ENCODE peak calls at places on chromosomes 5 and 9, in ten cellular contexts. P, L, Z, H, F, Y, G, U, T and D are unnamed samples.

GRCh38 chr9:7936201-7936600 is 136.6 kb upstream of the DMAC1 start:
- DNase-seq in U (no peak), Z (no peak), T (no peak), F (no peak), P (no peak), H (no peak), G (no peak), Y (no peak), L (no peak), D (no peak)

GRCh38 chr9:133443982-133444381 is 15.8 kb upstream of the CACFD1 start:
- DNase-seq in P (no peak), F (no peak), H (no peak), U (no peak), Z (no peak), T (no peak), L (no peak), G (peak; percentile 27), Y (peak; percentile 11), D (no peak)

GRCh38 chr5:76669245-76669644 is 46.0 kb upstream of the F2RL2 start:
- DNase-seq in P (no peak), H (no peak), L (no peak), Z (no peak), G (no peak), U (no peak), T (no peak), Y (no peak), F (no peak), D (no peak)

GRCh38 chr5:2748841-2749513 is 2.5 kb downstream of the IRX2 start:
- DNase-seq in G (no peak), Y (no peak), L (no peak), P (no peak), Z (no peak), H (no peak), F (no peak), U (no peak), T (no peak), D (no peak)

GRCh38 chr5:181107699-181108098 is 23.3 kb downstream of the OR2V1 start:
- DNase-seq in L (no peak), F (no peak), Y (no peak), U (no peak), T (no peak), G (no peak), P (no peak), Z (no peak), H (no peak), D (no peak)

GRCh38 chr9:684950-685340 is 156.6 kb upstream of the DMRT1 start:
- DNase-seq in F (peak; percentile 63), H (no peak), U (no peak), T (peak; percentile 91), G (peak; percentile 80), Z (peak; percentile 87), Y (peak; percentile 90), P (no peak), L (no peak), D (no peak)

GRCh38 chr5:107517185-107517868 is 153.4 kb downstream of the EFNA5 start:
- DNase-seq in T (peak; percentile 31), Y (no peak), Z (no peak), F (no peak), G (no peak), U (no peak), L (no peak), H (no peak), P (no peak), D (no peak)

GRCh38 chr5:7808998-7809397 is 41.9 kb downstream of the CFAP90 start:
- DNase-seq in T (no peak), Y (no peak), F (no peak), P (no peak), H (no peak), G (no peak), L (no peak), U (no peak), Z (no peak), D (no peak)

GRCh38 chr5:167950126-167950721 is 341.2 kb upstream of the WWC1 start:
- DNase-seq in L (no peak), T (no peak), G (peak; percentile 51), U (no peak), Z (peak; percentile 90), P (no peak), H (no peak), F (peak; percentile 92), Y (no peak), D (no peak)

GRCh38 chr5:174733091-174733690 is 8.8 kb downstream of the MSX2 start:
- DNase-seq in L (no peak), U (no peak), P (no peak), G (no peak), Z (no peak), Y (no peak), T (no peak), H (no peak), F (no peak), D (no peak)

GRCh38 chr5:17991775-17992174 is 357.5 kb downstream of the TAF11L14 start:
- DNase-seq in Y (no peak), F (no peak), P (no peak), H (no peak), L (no peak), Z (no peak), T (no peak), G (no peak), U (no peak), D (no peak)

GRCh38 chr9:132543960-132544359 is 38.4 kb upstream of the BARHL1 start:
- DNase-seq in L (no peak), Y (no peak), T (no peak), Z (no peak), G (no peak), H (no peak), U (no peak), F (no peak), P (no peak), D (no peak)

DNA sequence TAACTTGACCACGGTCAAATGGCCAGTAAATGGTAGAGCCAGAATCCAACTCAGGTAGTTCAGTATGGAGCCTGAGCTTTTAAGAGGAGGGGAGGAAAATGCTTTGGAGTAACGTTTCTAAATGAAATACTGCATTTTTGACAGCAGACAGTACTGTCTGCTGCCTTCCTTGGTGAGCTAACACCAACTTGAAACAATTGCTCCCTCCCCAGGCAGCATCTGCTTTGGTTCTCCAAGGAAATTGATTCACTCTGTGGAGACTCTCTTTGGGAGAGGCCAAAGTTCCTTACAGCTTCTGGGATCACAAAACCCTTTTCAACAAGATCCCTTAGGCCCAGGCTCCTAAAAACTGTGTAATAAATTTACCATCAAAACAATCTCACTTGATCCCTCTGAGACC is 75.2 kb upstream of the SSBP2 start:
- DNase-seq in F (peak; percentile 28), T (no peak), P (no peak), Z (peak; percentile 48), G (no peak), L (no peak), Y (peak; percentile 34), U (no peak), H (no peak), D (no peak)
- TF ChIP-seq CTCF in F (peak; percentile 22), T (no peak), P (no peak), Z (peak; percentile 18), G (peak; percentile 30), L (no peak), Y (peak; percentile 18), U (no peak), H (no peak), D (no peak)

GRCh38 chr5:63959177-63959982 is 2.9 kb downstream of the HTR1A start:
- DNase-seq in P (no peak), F (no peak), U (no peak), L (no peak), H (peak; percentile 75), T (peak; percentile 8), Z (peak; percentile 5), Y (no peak), G (no peak), D (peak; percentile 70)
- TF ChIP-seq CTCF in P (no peak), F (no peak), U (no peak), L (no peak), H (peak; percentile 33), T (peak; percentile 25), Z (no peak), Y (no peak), G (no peak), D (peak; percentile 84)

DNA sequence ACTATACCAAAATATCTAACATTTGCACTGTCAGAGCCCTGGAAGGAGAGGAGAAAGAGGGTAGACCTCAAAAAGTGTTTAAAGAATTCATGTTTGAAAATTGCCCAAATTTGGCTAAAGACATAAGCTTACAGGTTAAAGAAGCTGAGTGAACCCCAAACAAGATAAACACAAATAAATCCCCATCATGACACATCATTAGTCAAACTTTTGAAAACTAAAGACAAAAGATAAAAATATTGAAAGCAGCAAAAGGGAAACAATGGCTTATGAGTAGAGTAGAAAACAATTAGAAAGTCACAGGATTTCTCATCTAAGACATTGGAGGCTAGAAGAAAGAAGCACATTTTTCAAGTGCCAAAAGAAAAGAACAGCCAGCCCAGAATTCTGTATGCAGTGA is 6.1 kb upstream of the UBLCP1 start:
- DNase-seq in H (no peak), P (no peak), Y (no peak), G (no peak), Z (no peak), F (no peak), T (peak; percentile 2), L (no peak), U (no peak), D (no peak)
- TF ChIP-seq CTCF in H (no peak), P (no peak), Y (no peak), G (no peak), Z (no peak), F (no peak), T (no peak), L (no peak), U (no peak), D (no peak)

GRCh38 chr5:78974011-78974410 is 11.1 kb downstream of the ARSB start:
- DNase-seq in L (no peak), G (no peak), H (peak; percentile 69), T (no peak), Z (no peak), P (peak; percentile 36), Y (no peak), F (no peak), U (no peak), D (no peak)

GRCh38 chr5:78975035-78975434 is 10.1 kb downstream of the ARSB start:
- DNase-seq in F (no peak), Z (no peak), P (no peak), T (no peak), Y (no peak), H (no peak), L (no peak), G (no peak), U (no peak), D (no peak)

GRCh38 chr5:78972654-78973428 is 12.3 kb downstream of the ARSB start:
- DNase-seq in Z (peak; percentile 65), G (peak; percentile 10), P (no peak), L (no peak), F (peak; percentile 84), U (no peak), T (peak; percentile 7), Y (peak; percentile 32), H (no peak), D (no peak)

GRCh38 chr5:78968781-78969180 is 16.3 kb downstream of the ARSB start:
- DNase-seq in U (no peak), Y (no peak), F (no peak), H (no peak), P (no peak), Z (no peak), L (no peak), G (no peak), T (no peak), D (no peak)

DNA sequence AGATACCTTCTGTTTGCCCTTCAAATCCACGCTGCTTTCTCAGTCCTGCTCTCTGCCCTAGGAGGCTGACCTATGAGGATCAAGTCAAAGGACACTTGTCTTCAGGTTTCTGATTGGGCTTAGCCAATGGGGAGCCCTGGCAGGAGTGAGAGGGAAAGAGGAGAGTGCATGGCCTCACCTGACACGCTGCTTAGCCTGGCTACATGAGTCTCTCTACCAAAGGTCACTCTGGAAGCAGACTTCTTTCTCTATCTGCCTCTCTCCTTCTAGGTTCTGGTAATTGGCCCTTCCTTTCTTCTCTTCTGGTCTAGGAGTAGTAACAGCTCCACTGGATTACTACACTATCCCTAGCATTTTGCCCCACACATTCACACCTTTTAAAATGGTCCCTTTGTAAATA is 13.1 kb downstream of the ARSB start:
- DNase-seq in H (no peak), U (no peak), P (no peak), Z (no peak), L (no peak), Y (no peak), G (no peak), T (no peak), F (no peak), D (no peak)
- TF ChIP-seq CTCF in H (no peak), U (no peak), P (no peak), Z (no peak), L (no peak), Y (no peak), G (no peak), T (no peak), F (no peak), D (no peak)